ENCODE peak calls at places on chromosomes 7 and 10, in six cellular contexts. W is activated T-helper 2 cell treated with anti-CD3 and anti-CD28 coated beads, Interferon-gamma antibody, Interleukin-2, Interleukin-4, amounts not matched to agents 10 μg/mL and 5 μg/mL and 100 μg/mL, durations not matched to agents 14 hours and 24 hours and 36 hours; M is amniotic stem cell; A is endothelial cell; B is cardiac fibroblast; I is brain microvascular endothelial cell. P is an unnamed sample.

GRCh38 chr7:152913492-152913891 is 153.9 kb downstream of the ACTR3B start:
- DNase-seq in W (no peak), A (no peak), I (no peak), B (no peak), M (no peak), P (no peak)

GRCh38 chr7:4119848-4120247 is 562.2 kb upstream of the FOXK1 start:
- DNase-seq in A (no peak), M (no peak), W (no peak), B (no peak), I (no peak), P (no peak)

GRCh38 chr10:101123085-101123814 is 7.8 kb upstream of the TLX1 start:
- DNase-seq in M (no peak), A (no peak), W (no peak), I (no peak), B (no peak), P (no peak)

GRCh38 chr10:47257396-47258120 is 42.4 kb upstream of the GDF10 start:
- DNase-seq in W (no peak), M (no peak), B (peak), I (peak), A (no peak), P (no peak)

GRCh38 chr10:17394854-17395253 is 59.5 kb downstream of the ST8SIA6 start:
- DNase-seq in A (no peak), W (no peak), I (no peak), B (no peak), M (no peak), P (no peak)

GRCh38 chr7:73341877-73342276 is 13.9 kb downstream of the FKBP6 start:
- DNase-seq in M (no peak), W (no peak), B (peak), A (no peak), I (peak), P (no peak)

GRCh38 chr10:123385508-123385907 is 231.3 kb downstream of the BUB3 start:
- DNase-seq in I (no peak), M (no peak), A (no peak), W (no peak), B (no peak), P (no peak)

GRCh38 chr10:22986771-22987542 is 59.1 kb downstream of the ARMC3 start:
- DNase-seq in A (no peak), M (peak), B (peak), W (no peak), I (no peak), P (peak)

GRCh38 chr10:102426803-102427287 is 5.5 kb downstream of the CUEDC2 start:
- DNase-seq in B (no peak), A (no peak), W (no peak), M (no peak), I (no peak), P (no peak)

GRCh38 chr7:13641699-13642098 is 347.8 kb downstream of the ETV1 start:
- DNase-seq in B (peak), A (peak), W (no peak), M (no peak), I (peak), P (peak)

GRCh38 chr10:125269716-125270115 is 109.4 kb upstream of the CTBP2 start:
- DNase-seq in B (no peak), M (no peak), I (no peak), W (no peak), A (no peak), P (no peak)

GRCh38 chr7:55405856-55406541 is 40.9 kb downstream of the LANCL2 start:
- DNase-seq in A (no peak), M (no peak), B (no peak), I (no peak), W (no peak), P (no peak)

GRCh38 chr10:79483948-79484347 is 28.4 kb upstream of the EIF5AL1 start:
- DNase-seq in I (no peak), B (no peak), W (no peak), A (no peak), M (peak), P (no peak)

GRCh38 chr10:13270877-13271551 is 28.9 kb downstream of the PHYH start:
- DNase-seq in A (no peak), I (peak), W (no peak), M (no peak), B (peak), P (no peak)

GRCh38 chr7:151663382-151664100 is 143.8 kb upstream of the RHEB start:
- DNase-seq in A (no peak), W (no peak), I (no peak), M (no peak), B (peak), P (no peak)

GRCh38 chr7:74544706-74545469 is 91.2 kb downstream of the GTF2IRD1 start:
- DNase-seq in B (peak), A (peak), I (peak), W (no peak), M (no peak), P (no peak)

GRCh38 chr7:95527033-95527775 is 41.5 kb downstream of the ASB4 start:
- DNase-seq in W (no peak), B (peak), I (peak), A (peak), M (no peak), P (no peak)

GRCh38 chr7:51013218-51013786 is 230.6 kb upstream of the GRB10 start:
- DNase-seq in B (no peak), M (no peak), A (no peak), I (no peak), W (no peak), P (no peak)

P was measured in LNCaP clone FGC.